ENCODE peak calls at places on chromosomes 3 and 15, in five cellular contexts. C is A549, N is transverse colon, K is IMR-90, R is HCT116. S is an unnamed sample.

GRCh38 chr3:45426161-45426560 is 37.8 kb downstream of the LARS2 start:
- DNase-seq in C (no peak), N (no peak), K (no peak), R (no peak), S (no peak)

GRCh38 chr3:56522374-56522773 is 34.6 kb upstream of the CCDC66 start:
- DNase-seq in C (no peak), N (no peak), K (no peak), R (no peak), S (no peak)

GRCh38 chr3:67415504-67415903 is 238.9 kb downstream of the SUCLG2 start:
- DNase-seq in C (no peak), N (no peak), K (peak), R (no peak), S (no peak)

GRCh38 chr15:74240002-74240568 is 4.0 kb downstream of the CCDC33 start:
- DNase-seq in C (peak), N (peak), K (peak), R (peak), S (peak)

GRCh38 chr3:158091526-158091925 is 14.7 kb downstream of the SHOX2 start:
- DNase-seq in C (peak), N (no peak), K (peak), R (no peak), S (no peak)

GRCh38 chr3:195079636-195080035 is 191.3 kb downstream of the XXYLT1 start:
- DNase-seq in C (no peak), N (no peak), K (peak), R (no peak), S (no peak)

GRCh38 chr3:39250116-39250747 is 29.6 kb downstream of the CX3CR1 start:
- DNase-seq in C (no peak), N (no peak), K (no peak), R (no peak), S (no peak)

GRCh38 chr15:100902436-100903190 is 16.5 kb upstream of the LRRK1 start:
- DNase-seq in C (no peak), N (peak), K (peak), R (no peak), S (no peak)

GRCh38 chr3:58351920-58352319 is 19.2 kb downstream of the PXK start:
- DNase-seq in C (no peak), N (no peak), K (no peak), R (no peak), S (no peak)

GRCh38 chr3:119403201-119403600 is 60.2 kb downstream of the TMEM39A start:
- DNase-seq in C (no peak), N (no peak), K (peak), R (no peak), S (no peak)

GRCh38 chr15:89680282-89680873 is 1.2 kb upstream of the PLIN1 start:
- DNase-seq in C (no peak), N (peak), K (peak), R (no peak), S (no peak)

GRCh38 chr15:43934480-43934879 is 107.7 kb downstream of the WDR76 start:
- DNase-seq in C (no peak), N (no peak), K (peak), R (no peak), S (no peak)

GRCh38 chr3:39013289-39013688 is 38.5 kb downstream of the SCN11A start:
- DNase-seq in C (no peak), N (no peak), K (peak), R (no peak), S (no peak)

GRCh38 chr15:40257656-40258450 is 19.0 kb downstream of the PAK6 start:
- DNase-seq in C (no peak), N (no peak), K (peak), R (no peak), S (no peak)

GRCh38 chr15:88735212-88735611 is 68.0 kb upstream of the ACAN start:
- DNase-seq in C (no peak), N (no peak), K (no peak), R (no peak), S (no peak)

GRCh38 chr3:172107403-172107802 is 68.0 kb downstream of the FNDC3B start:
- DNase-seq in C (no peak), N (peak), K (no peak), R (no peak), S (no peak)

GRCh38 chr3:101964861-101965260 is 115.5 kb downstream of the NFKBIZ start:
- DNase-seq in C (no peak), N (no peak), K (peak), R (no peak), S (no peak)

GRCh38 chr15:98781838-98782237 is 133.5 kb downstream of the IGF1R start:
- DNase-seq in C (no peak), N (no peak), K (no peak), R (no peak), S (no peak)

GRCh38 chr3:170721563-170721962 is 135.7 kb upstream of the SLC7A14 start:
- DNase-seq in C (no peak), N (no peak), K (no peak), R (no peak), S (no peak)

GRCh38 chr3:144840866-144841265 is 869.2 kb downstream of the DIPK2A start:
- DNase-seq in C (no peak), N (no peak), K (no peak), R (no peak), S (no peak)

GRCh38 chr3:111773484-111773883 is 85.6 kb upstream of the PHLDB2 start:
- DNase-seq in C (no peak), N (no peak), K (no peak), R (no peak), S (no peak)

GRCh38 chr3:185549651-185550111 is 2.7 kb downstream of the LIPH start:
- DNase-seq in C (no peak), N (no peak), K (peak), R (no peak), S (no peak)

GRCh38 chr15:101498076-101498730 is 8.7 kb upstream of the PCSK6 start:
- DNase-seq in C (no peak), N (no peak), K (no peak), R (no peak), S (no peak)

GRCh38 chr15:41125950-41126642 is 10.0 kb upstream of the INO80 start:
- DNase-seq in C (no peak), N (peak), K (no peak), R (peak), S (no peak)

GRCh38 chr3:159487304-159487703 is 501.3 kb upstream of the IL12A start:
- DNase-seq in C (no peak), N (no peak), K (no peak), R (no peak), S (no peak)

GRCh38 chr3:160448845-160449659 is 534 bp downstream of the TRIM59 start:
- DNase-seq in C (no peak), N (no peak), K (peak), R (no peak), S (no peak)

GRCh38 chr3:128076783-128077624 is 24.8 kb downstream of the SEC61A1 start:
- DNase-seq in C (no peak), N (peak), K (no peak), R (no peak), S (no peak)

GRCh38 chr15:71790081-71790480 is 20.3 kb upstream of the NR2E3 start:
- DNase-seq in C (no peak), N (no peak), K (peak), R (no peak), S (peak)

GRCh38 chr3:50297896-50298725 is 1.1 kb downstream of the HYAL3 start:
- DNase-seq in C (peak), N (no peak), K (no peak), R (no peak), S (no peak)

GRCh38 chr15:74193305-74193718 is 9.3 kb downstream of the STRA6 start:
- DNase-seq in C (no peak), N (no peak), K (peak), R (peak), S (peak)

GRCh38 chr15:90337256-90337655 is 14.8 kb upstream of the ZNF774 start:
- DNase-seq in C (no peak), N (no peak), K (no peak), R (no peak), S (no peak)

GRCh38 chr3:132870596-132870995 is 148.4 kb upstream of the NPHP3 start:
- DNase-seq in C (no peak), N (no peak), K (no peak), R (no peak), S (no peak)

GRCh38 chr3:51354172-51354571 is 30.9 kb upstream of the MANF start:
- DNase-seq in C (no peak), N (no peak), K (no peak), R (no peak), S (no peak)

GRCh38 chr3:104846270-104846669 is 520.4 kb upstream of the ALCAM start:
- DNase-seq in C (no peak), N (no peak), K (peak), R (no peak), S (no peak)

GRCh38 chr15:89814112-89814742 is 425 bp downstream of the ANPEP start:
- DNase-seq in C (no peak), N (no peak), K (no peak), R (no peak), S (no peak)

GRCh38 chr3:126352476-126353454 is 4.4 kb downstream of the KLF15 start:
- DNase-seq in C (no peak), N (peak), K (peak), R (no peak), S (no peak)

GRCh38 chr15:85625856-85626255 is 168.9 kb downstream of the KLHL25 start:
- DNase-seq in C (no peak), N (no peak), K (peak), R (no peak), S (no peak)

GRCh38 chr3:55165278-55165677 is 237.4 kb upstream of the LRTM1 start:
- DNase-seq in C (no peak), N (no peak), K (peak), R (no peak), S (no peak)

GRCh38 chr15:67720556-67721175 is 104.6 kb upstream of the SKOR1 start:
- DNase-seq in C (no peak), N (no peak), K (no peak), R (no peak), S (no peak)

GRCh38 chr3:73418636-73419035 is 206.1 kb downstream of the PDZRN3 start:
- DNase-seq in C (no peak), N (no peak), K (no peak), R (no peak), S (no peak)

GRCh38 chr3:73422556-73422955 is 202.2 kb downstream of the PDZRN3 start:
- DNase-seq in C (no peak), N (no peak), K (no peak), R (no peak), S (no peak)

GRCh38 chr3:73419993-73420392 is 204.7 kb downstream of the PDZRN3 start:
- DNase-seq in C (no peak), N (no peak), K (peak), R (no peak), S (no peak)

GRCh38 chr3:73423133-73423532 is 201.6 kb downstream of the PDZRN3 start:
- DNase-seq in C (no peak), N (no peak), K (no peak), R (no peak), S (no peak)

DNA sequence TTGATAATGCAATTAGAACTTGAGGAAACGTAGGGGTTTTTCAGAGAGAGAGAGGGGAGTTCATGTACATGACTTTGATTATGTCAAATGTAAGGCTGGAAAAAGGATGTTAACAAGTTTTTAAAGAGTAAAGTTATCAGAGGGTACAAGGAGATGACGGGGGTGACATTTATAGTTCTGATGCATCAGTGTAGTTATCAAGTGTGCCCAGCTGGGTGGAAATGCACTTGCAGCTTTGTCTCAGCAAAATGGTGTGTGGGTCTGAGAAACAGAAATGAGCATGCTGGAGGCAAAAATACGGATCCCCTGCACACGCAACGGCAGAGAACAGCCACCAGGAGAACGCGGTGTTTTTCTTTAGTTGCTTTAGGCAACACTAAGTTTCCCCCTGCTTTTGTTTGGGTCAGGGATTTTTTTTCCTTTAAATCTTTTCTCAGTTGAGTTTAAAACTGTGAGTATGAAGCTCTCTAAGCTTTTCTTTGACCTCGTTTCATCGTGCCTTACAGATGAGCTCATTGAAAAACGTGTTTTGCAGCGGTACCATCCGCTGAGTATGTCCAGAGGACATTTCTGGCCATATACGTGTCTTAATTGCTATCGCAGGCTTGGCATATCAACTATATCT is 205.4 kb downstream of the PDZRN3 start:
- DNase-seq in C (no peak), N (no peak), K (peak), R (no peak), S (no peak)
- TF ChIP-seq POLR2A in C (no peak), N (no peak), K (no peak), R (no peak), S (no peak)

DNA sequence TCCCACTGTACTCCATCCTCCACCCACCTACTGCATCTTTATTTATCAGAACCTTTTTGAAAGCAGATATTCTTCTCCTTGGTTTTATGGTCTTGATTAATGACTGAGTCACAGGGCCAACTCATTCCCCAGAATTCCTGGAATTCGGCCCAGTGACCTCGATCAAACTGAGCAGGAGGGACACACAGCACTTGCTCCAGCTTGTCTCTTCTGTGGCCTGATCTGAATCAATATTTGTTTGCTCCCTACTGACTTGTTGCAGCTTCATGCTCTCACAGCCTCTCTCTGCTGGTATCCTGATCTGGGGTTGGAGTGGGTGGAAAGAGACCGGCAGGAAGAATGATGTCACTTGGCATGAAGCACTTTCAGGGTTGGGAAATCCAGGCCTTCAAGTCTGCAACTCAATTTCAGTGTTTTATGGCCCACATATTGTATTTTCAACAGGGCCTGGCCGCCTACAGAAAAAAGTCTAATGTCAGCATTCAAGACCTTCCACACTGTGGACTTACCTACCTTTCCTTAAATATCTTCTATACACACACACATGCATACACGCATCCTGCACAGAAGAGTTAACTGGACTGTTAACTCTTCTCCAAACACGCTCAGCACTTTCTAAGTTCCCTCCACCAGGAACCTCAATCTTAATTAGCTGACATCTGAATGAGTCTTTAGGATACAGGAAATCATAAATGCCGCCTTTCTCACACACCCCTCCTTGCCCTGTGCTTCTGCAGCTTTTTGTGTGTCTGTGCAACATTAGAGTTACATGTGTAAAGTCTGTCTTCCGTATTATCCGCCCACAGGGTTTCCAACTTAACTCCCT is 4.6 kb downstream of the ANXA2 start:
- DNase-seq in C (peak), N (peak), K (peak), R (peak), S (no peak)
- TF ChIP-seq POLR2A in C (no peak), N (peak), K (peak), R (no peak), S (no peak)

DNA sequence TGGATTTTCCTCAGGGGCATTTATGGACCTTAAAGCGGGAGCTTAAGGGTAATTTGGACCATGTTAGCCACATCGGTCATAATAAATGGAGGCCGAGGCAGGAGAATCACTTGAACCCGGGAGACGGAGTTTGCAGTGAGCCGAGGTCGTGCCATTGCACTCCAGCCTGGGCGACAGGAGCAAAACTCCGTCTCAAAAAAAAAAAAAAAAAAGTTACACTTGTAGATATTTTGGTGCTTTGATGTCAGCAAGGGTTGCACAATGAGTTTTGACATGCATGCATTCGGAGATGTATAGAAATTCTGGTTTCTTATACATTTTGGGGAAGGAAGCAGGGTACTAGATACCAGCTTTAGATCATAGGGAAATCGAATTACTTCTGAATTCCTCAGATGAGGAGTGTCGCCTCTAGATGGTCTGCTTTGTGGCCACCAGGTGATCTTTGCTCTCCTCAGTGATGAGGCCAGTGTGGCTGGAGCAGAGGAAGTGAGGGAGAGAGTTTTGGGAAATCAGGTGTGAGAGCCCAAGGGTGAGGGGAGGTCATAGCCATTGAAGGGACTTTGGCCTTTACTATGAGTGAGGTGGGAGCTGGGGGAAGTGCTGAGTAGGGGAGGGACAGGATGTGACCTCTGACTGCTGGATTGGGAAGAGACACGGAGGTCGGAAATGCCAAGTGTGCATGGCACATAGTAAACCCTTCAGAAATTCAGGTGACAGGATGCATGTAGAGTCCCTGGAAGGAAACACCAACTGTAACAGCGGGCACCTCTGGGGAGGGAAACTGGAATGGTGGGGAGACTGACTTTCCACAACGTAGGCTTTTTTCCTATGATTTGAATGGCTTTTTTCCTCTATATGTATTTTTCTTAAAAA is 8.4 kb upstream of the RBSN start:
- DNase-seq in C (no peak), N (no peak), K (no peak), R (no peak), S (no peak)
- TF ChIP-seq POLR2A in C (no peak), N (no peak), K (no peak), R (no peak), S (no peak)

DNA sequence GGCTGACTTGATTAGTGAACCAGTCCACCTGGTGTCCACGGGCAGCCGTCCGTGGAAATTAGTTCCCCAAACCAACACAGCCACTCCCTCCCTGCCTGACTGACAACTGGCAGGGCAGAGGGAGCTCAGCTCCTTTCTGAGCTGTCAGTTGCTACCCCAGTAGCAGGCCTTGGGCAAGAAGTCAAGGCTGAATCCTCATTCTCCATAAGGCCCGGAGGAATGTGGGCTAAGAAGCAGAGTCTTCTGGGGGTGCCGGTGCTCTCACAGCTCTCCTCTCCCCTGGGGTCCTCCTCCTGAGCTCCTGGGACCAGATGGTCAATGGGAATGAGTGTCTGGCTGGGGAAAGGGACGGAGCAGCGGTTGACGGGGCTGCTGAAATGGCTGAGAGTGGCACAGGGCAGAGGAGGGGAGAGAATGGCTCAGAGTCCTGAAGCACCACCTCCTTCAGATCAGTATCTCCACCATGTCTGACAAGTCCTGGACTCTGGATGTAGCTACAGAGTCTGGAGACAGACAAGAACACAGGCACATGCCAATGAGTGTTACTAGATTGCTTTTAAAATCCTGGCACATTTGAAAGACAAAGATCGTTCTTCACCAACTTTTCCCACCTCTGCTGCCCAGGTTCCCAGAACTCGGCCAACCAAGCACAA is 16.9 kb downstream of the AMOTL2 start:
- DNase-seq in C (no peak), N (no peak), K (no peak), R (no peak), S (no peak)
- TF ChIP-seq POLR2A in C (no peak), N (no peak), K (peak), R (no peak), S (no peak)

GRCh38 chr3:188959013-188959412 is 212.8 kb upstream of the TPRG1 start:
- DNase-seq in C (no peak), N (no peak), K (no peak), R (no peak), S (no peak)

GRCh38 chr3:188964957-188965356 is 206.8 kb upstream of the TPRG1 start:
- DNase-seq in C (no peak), N (no peak), K (no peak), R (no peak), S (no peak)

GRCh38 chr3:188956839-188957489 is 214.8 kb upstream of the TPRG1 start:
- DNase-seq in C (peak), N (no peak), K (peak), R (peak), S (peak)

GRCh38 chr3:188962253-188963247 is 209.2 kb upstream of the TPRG1 start:
- DNase-seq in C (no peak), N (no peak), K (no peak), R (no peak), S (no peak)
- TF ChIP-seq POLR2A in C (no peak), N (no peak), K (no peak), R (no peak), S (no peak)

GRCh38 chr3:146544013-146544928 is at the start of gene PLSCR1:
- DNase-seq in C (peak), N (peak), K (peak), R (peak), S (peak)
- TF ChIP-seq POLR2A in C (peak), N (peak), K (peak), R (peak), S (peak)

S was measured in H54.